ENCODE peak calls at places on chromosomes 7 and 10, in six cellular contexts. J is anterior cingulate cortex; M is globus pallidus; I is stimulated activated CD4-positive, alpha-beta T cell treated with anti-CD3 and anti-CD28 coated beads, Interleukin-2, amount 100 ng/mL, for 48 hours; L is D341Med; O is stimulated activated CD8-positive, alpha-beta memory T cell treated with anti-CD3 and anti-CD28 coated beads, Interleukin-7, amount 100 ng/mL, for 1 hour. H is an unnamed sample.

GRCh38 chr10:110706690-110707098 is 62.6 kb downstream of the RBM20 start:
- DNase-seq in J (no peak), M (no peak), I (no peak), L (no peak), O (no peak), H (no peak)

GRCh38 chr10:133439517-133440461 is 14.0 kb upstream of the SCART1 start:
- DNase-seq in J (no peak), M (no peak), I (no peak), L (peak), O (no peak), H (no peak)

GRCh38 chr7:85750454-85750949 is 563.6 kb upstream of the SEMA3D start:
- DNase-seq in J (no peak), M (peak), I (peak), L (peak), O (no peak), H (no peak)

GRCh38 chr7:46603780-46604725 is 683.0 kb upstream of the IGFBP3 start:
- DNase-seq in J (no peak), M (peak), I (no peak), L (no peak), O (no peak), H (no peak)

GRCh38 chr10:12237265-12238220 is 41.6 kb downstream of the CDC123 start:
- DNase-seq in J (no peak), M (no peak), I (no peak), L (no peak), O (no peak), H (no peak)

GRCh38 chr10:36602374-36602773 is 523.0 kb upstream of the ANKRD30A start:
- DNase-seq in J (no peak), M (no peak), I (no peak), L (no peak), O (no peak), H (no peak)

GRCh38 chr10:63707254-63707910 is 186.2 kb downstream of the REEP3 start:
- DNase-seq in J (no peak), M (no peak), I (no peak), L (no peak), O (no peak), H (peak)

GRCh38 chr10:49309691-49310371 is 10.9 kb downstream of the C10orf71 start:
- DNase-seq in J (no peak), M (peak), I (no peak), L (no peak), O (peak), H (no peak)

GRCh38 chr7:51732951-51733350 is 416.3 kb upstream of the COBL start:
- DNase-seq in J (no peak), M (no peak), I (no peak), L (peak), O (no peak), H (no peak)